ENCODE peak calls at places on chromosomes 6 and 20, in five cellular contexts. One of them, this sample, is unnamed.

GRCh38 chr6:31396422-31397152 is 6.8 kb upstream of the MICA start:
- DNase-seq in right lobe of liver: peak
- DNase-seq in nephron progenitor cell: peak
- DNase-seq in cardiac fibroblast: peak
- DNase-seq in WTC11: peak
- DNase-seq in this sample: no peak

GRCh38 chr6:111812080-111813038 is 60.9 kb downstream of the FYN start:
- DNase-seq in nephron progenitor cell: no peak
- DNase-seq in cardiac fibroblast: peak
- DNase-seq in right lobe of liver: no peak
- DNase-seq in WTC11: no peak
- DNase-seq in this sample: peak

GRCh38 chr6:139693735-139694134 is 319.3 kb upstream of the CITED2 start:
- DNase-seq in WTC11: no peak
- DNase-seq in right lobe of liver: no peak
- DNase-seq in cardiac fibroblast: no peak
- DNase-seq in nephron progenitor cell: no peak
- DNase-seq in this sample: no peak

GRCh38 chr6:33235221-33235634 is 26.9 kb downstream of the RING1 start:
- DNase-seq in nephron progenitor cell: peak
- DNase-seq in WTC11: no peak
- DNase-seq in cardiac fibroblast: no peak
- DNase-seq in right lobe of liver: no peak
- DNase-seq in this sample: no peak

GRCh38 chr20:37627060-37627766 is 66.6 kb upstream of the CTNNBL1 start:
- DNase-seq in WTC11: peak
- DNase-seq in right lobe of liver: no peak
- DNase-seq in nephron progenitor cell: peak
- DNase-seq in cardiac fibroblast: peak
- DNase-seq in this sample: no peak

GRCh38 chr6:154480144-154480639 is 30.3 kb downstream of the CNKSR3 start:
- DNase-seq in cardiac fibroblast: no peak
- DNase-seq in WTC11: no peak
- DNase-seq in right lobe of liver: no peak
- DNase-seq in nephron progenitor cell: no peak
- DNase-seq in this sample: no peak

GRCh38 chr20:49456646-49457045 is 25.8 kb downstream of the KCNB1 start:
- DNase-seq in cardiac fibroblast: no peak
- DNase-seq in nephron progenitor cell: no peak
- DNase-seq in right lobe of liver: no peak
- DNase-seq in WTC11: no peak
- DNase-seq in this sample: no peak

GRCh38 chr6:138405816-138406403 is 1.9 kb downstream of the HEBP2 start:
- DNase-seq in right lobe of liver: no peak
- DNase-seq in WTC11: no peak
- DNase-seq in cardiac fibroblast: no peak
- DNase-seq in nephron progenitor cell: no peak
- DNase-seq in this sample: no peak

GRCh38 chr6:498795-499231 is 107.3 kb downstream of the IRF4 start:
- DNase-seq in cardiac fibroblast: no peak
- DNase-seq in nephron progenitor cell: no peak
- DNase-seq in WTC11: no peak
- DNase-seq in right lobe of liver: no peak
- DNase-seq in this sample: no peak

GRCh38 chr6:169988769-169989550 is 237.5 kb downstream of the ERMARD start:
- DNase-seq in cardiac fibroblast: no peak
- DNase-seq in nephron progenitor cell: no peak
- DNase-seq in right lobe of liver: no peak
- DNase-seq in WTC11: no peak
- DNase-seq in this sample: no peak

GRCh38 chr20:3889489-3890409 is 562 bp downstream of the PANK2 start:
- DNase-seq in cardiac fibroblast: no peak
- DNase-seq in WTC11: peak
- DNase-seq in nephron progenitor cell: peak
- DNase-seq in right lobe of liver: peak
- DNase-seq in this sample: no peak

GRCh38 chr6:161429921-161430490 is 156.1 kb upstream of the AGPAT4 start:
- DNase-seq in nephron progenitor cell: no peak
- DNase-seq in cardiac fibroblast: peak
- DNase-seq in WTC11: no peak
- DNase-seq in right lobe of liver: no peak
- DNase-seq in this sample: no peak

GRCh38 chr20:57106030-57106682 is 160.3 kb downstream of the BMP7 start:
- DNase-seq in right lobe of liver: no peak
- DNase-seq in WTC11: no peak
- DNase-seq in cardiac fibroblast: no peak
- DNase-seq in nephron progenitor cell: no peak
- DNase-seq in this sample: no peak

GRCh38 chr6:156538875-156539660 is 238.1 kb upstream of the ARID1B start:
- DNase-seq in WTC11: no peak
- DNase-seq in nephron progenitor cell: no peak
- DNase-seq in right lobe of liver: no peak
- DNase-seq in cardiac fibroblast: no peak
- DNase-seq in this sample: no peak

GRCh38 chr6:121516331-121516730 is 80.9 kb downstream of the GJA1 start:
- DNase-seq in nephron progenitor cell: no peak
- DNase-seq in cardiac fibroblast: peak
- DNase-seq in right lobe of liver: no peak
- DNase-seq in WTC11: no peak
- DNase-seq in this sample: no peak

GRCh38 chr20:45014671-45015415 is 48.5 kb downstream of the STK4 start:
- DNase-seq in cardiac fibroblast: peak
- DNase-seq in WTC11: no peak
- DNase-seq in right lobe of liver: no peak
- DNase-seq in nephron progenitor cell: no peak
- DNase-seq in this sample: no peak

GRCh38 chr6:154602708-154603107 is 92.2 kb upstream of the CNKSR3 start:
- DNase-seq in nephron progenitor cell: no peak
- DNase-seq in WTC11: no peak
- DNase-seq in right lobe of liver: no peak
- DNase-seq in cardiac fibroblast: no peak
- DNase-seq in this sample: no peak

GRCh38 chr6:129605962-129606361 is 104.0 kb downstream of the ARHGAP18 start:
- DNase-seq in right lobe of liver: no peak
- DNase-seq in WTC11: no peak
- DNase-seq in nephron progenitor cell: no peak
- DNase-seq in cardiac fibroblast: no peak
- DNase-seq in this sample: no peak

GRCh38 chr20:2385026-2385425 is 4.3 kb downstream of the TGM6 start:
- DNase-seq in WTC11: no peak
- DNase-seq in cardiac fibroblast: no peak
- DNase-seq in nephron progenitor cell: no peak
- DNase-seq in right lobe of liver: no peak
- DNase-seq in this sample: no peak

GRCh38 chr20:904146-904545 is 12.0 kb downstream of the ANGPT4 start:
- DNase-seq in nephron progenitor cell: no peak
- DNase-seq in cardiac fibroblast: no peak
- DNase-seq in WTC11: no peak
- DNase-seq in right lobe of liver: no peak
- DNase-seq in this sample: no peak

GRCh38 chr20:44552950-44553908 is 29.1 kb upstream of the PKIG start:
- DNase-seq in cardiac fibroblast: peak
- DNase-seq in right lobe of liver: no peak
- DNase-seq in nephron progenitor cell: no peak
- DNase-seq in WTC11: no peak
- DNase-seq in this sample: no peak

GRCh38 chr20:63783970-63784369 is 44.4 kb downstream of the SLC2A4RG start:
- DNase-seq in right lobe of liver: no peak
- DNase-seq in WTC11: no peak
- DNase-seq in nephron progenitor cell: no peak
- DNase-seq in cardiac fibroblast: no peak
- DNase-seq in this sample: no peak

GRCh38 chr20:62795023-62795761 is 1.1 kb upstream of the MRGBP start:
- DNase-seq in right lobe of liver: peak
- DNase-seq in cardiac fibroblast: peak
- DNase-seq in nephron progenitor cell: peak
- DNase-seq in WTC11: peak
- DNase-seq in this sample: no peak

GRCh38 chr20:23248524-23248923 is 102.1 kb upstream of the NXT1 start:
- DNase-seq in WTC11: no peak
- DNase-seq in cardiac fibroblast: no peak
- DNase-seq in nephron progenitor cell: no peak
- DNase-seq in right lobe of liver: no peak
- DNase-seq in this sample: no peak

GRCh38 chr6:107323133-107323785 is 136.1 kb downstream of the PDSS2 start:
- DNase-seq in right lobe of liver: no peak
- DNase-seq in nephron progenitor cell: no peak
- DNase-seq in cardiac fibroblast: peak
- DNase-seq in WTC11: no peak
- DNase-seq in this sample: no peak

GRCh38 chr6:7249391-7249790 is 63.6 kb downstream of the SSR1 start:
- DNase-seq in cardiac fibroblast: no peak
- DNase-seq in right lobe of liver: no peak
- DNase-seq in WTC11: no peak
- DNase-seq in nephron progenitor cell: no peak
- DNase-seq in this sample: no peak

GRCh38 chr6:157813757-157814455 is 9.1 kb upstream of the SNX9 start:
- DNase-seq in right lobe of liver: no peak
- DNase-seq in cardiac fibroblast: peak
- DNase-seq in WTC11: no peak
- DNase-seq in nephron progenitor cell: no peak
- DNase-seq in this sample: no peak

GRCh38 chr6:53119772-53120409 is 28.8 kb downstream of the GCM1 start:
- DNase-seq in right lobe of liver: no peak
- DNase-seq in cardiac fibroblast: peak
- DNase-seq in WTC11: peak
- DNase-seq in nephron progenitor cell: no peak
- DNase-seq in this sample: no peak

GRCh38 chr6:40328988-40329545 is 258.1 kb downstream of the LRFN2 start:
- DNase-seq in WTC11: peak
- DNase-seq in nephron progenitor cell: no peak
- DNase-seq in right lobe of liver: no peak
- DNase-seq in cardiac fibroblast: no peak
- DNase-seq in this sample: no peak

GRCh38 chr6:151179321-151179720 is 60.4 kb upstream of the AKAP12 start:
- DNase-seq in nephron progenitor cell: no peak
- DNase-seq in cardiac fibroblast: peak
- DNase-seq in right lobe of liver: no peak
- DNase-seq in WTC11: no peak
- DNase-seq in this sample: no peak

GRCh38 chr6:154738561-154738961 is 5.3 kb downstream of the SCAF8 start:
- DNase-seq in nephron progenitor cell: no peak
- DNase-seq in right lobe of liver: no peak
- DNase-seq in cardiac fibroblast: peak
- DNase-seq in WTC11: no peak
- DNase-seq in this sample: no peak

GRCh38 chr6:2854394-2854982 is 12.8 kb upstream of the SERPINB1 start:
- DNase-seq in nephron progenitor cell: no peak
- DNase-seq in right lobe of liver: no peak
- DNase-seq in cardiac fibroblast: peak
- DNase-seq in WTC11: no peak
- DNase-seq in this sample: no peak
- TF ChIP-seq CTCF in nephron progenitor cell: no peak
- TF ChIP-seq CTCF in right lobe of liver: no peak
- TF ChIP-seq CTCF in cardiac fibroblast: no peak
- TF ChIP-seq CTCF in WTC11: no peak
- TF ChIP-seq CTCF in this sample: no peak

GRCh38 chr6:127484207-127484858 is 25.1 kb upstream of the KIAA0408 start:
- DNase-seq in nephron progenitor cell: no peak
- DNase-seq in right lobe of liver: no peak
- DNase-seq in WTC11: no peak
- DNase-seq in cardiac fibroblast: peak
- DNase-seq in this sample: no peak
- TF ChIP-seq CTCF in nephron progenitor cell: no peak
- TF ChIP-seq CTCF in right lobe of liver: no peak
- TF ChIP-seq CTCF in WTC11: no peak
- TF ChIP-seq CTCF in cardiac fibroblast: no peak
- TF ChIP-seq CTCF in this sample: no peak

DNA sequence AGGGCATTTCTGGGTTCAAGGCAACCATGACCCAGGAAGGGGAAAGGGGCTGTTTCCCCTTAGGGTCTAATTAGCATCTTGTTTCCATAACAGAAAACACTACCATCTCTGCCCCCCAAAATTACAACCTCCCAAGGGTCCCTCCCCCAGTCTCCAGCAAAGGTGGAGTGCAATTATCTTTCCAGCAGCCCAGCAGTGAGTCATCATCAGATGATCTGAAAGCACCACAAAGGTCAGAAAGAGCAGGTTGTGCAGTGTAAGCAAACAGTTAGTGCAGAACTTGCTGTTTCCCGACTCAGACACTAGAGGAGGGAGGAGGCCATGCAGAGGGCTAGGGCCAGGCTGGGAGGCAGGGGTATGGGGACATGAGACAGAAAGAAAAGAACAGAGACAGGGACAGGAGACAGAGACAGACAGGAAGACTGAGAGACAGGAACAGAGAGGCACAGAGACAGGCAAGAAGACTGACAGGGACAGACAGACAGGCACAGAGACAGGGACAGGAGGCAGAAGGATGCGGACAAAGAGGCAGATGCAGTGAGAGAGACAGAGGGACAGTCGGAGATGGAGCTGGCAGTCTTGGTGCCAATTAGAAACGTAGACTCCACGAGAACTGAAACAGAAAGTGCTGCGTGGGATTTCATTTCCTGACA is 62.5 kb downstream of the PYGB start:
- DNase-seq in right lobe of liver: peak
- DNase-seq in nephron progenitor cell: no peak
- DNase-seq in cardiac fibroblast: peak
- DNase-seq in WTC11: no peak
- DNase-seq in this sample: no peak
- TF ChIP-seq CTCF in right lobe of liver: peak
- TF ChIP-seq CTCF in nephron progenitor cell: no peak
- TF ChIP-seq CTCF in cardiac fibroblast: peak
- TF ChIP-seq CTCF in WTC11: no peak
- TF ChIP-seq CTCF in this sample: no peak

GRCh38 chr6:168334072-168334471 is 14.5 kb upstream of the DACT2 start:
- DNase-seq in WTC11: no peak
- DNase-seq in cardiac fibroblast: no peak
- DNase-seq in right lobe of liver: no peak
- DNase-seq in nephron progenitor cell: no peak
- DNase-seq in this sample: no peak

GRCh38 chr6:168333471-168333870 is 13.9 kb upstream of the DACT2 start:
- DNase-seq in cardiac fibroblast: no peak
- DNase-seq in nephron progenitor cell: no peak
- DNase-seq in WTC11: no peak
- DNase-seq in right lobe of liver: no peak
- DNase-seq in this sample: no peak

GRCh38 chr6:168331058-168331457 is 11.5 kb upstream of the DACT2 start:
- DNase-seq in cardiac fibroblast: no peak
- DNase-seq in WTC11: no peak
- DNase-seq in right lobe of liver: no peak
- DNase-seq in nephron progenitor cell: no peak
- DNase-seq in this sample: no peak

GRCh38 chr6:168332020-168332419 is 12.4 kb upstream of the DACT2 start:
- DNase-seq in right lobe of liver: no peak
- DNase-seq in cardiac fibroblast: no peak
- DNase-seq in nephron progenitor cell: no peak
- DNase-seq in WTC11: no peak
- DNase-seq in this sample: no peak

DNA sequence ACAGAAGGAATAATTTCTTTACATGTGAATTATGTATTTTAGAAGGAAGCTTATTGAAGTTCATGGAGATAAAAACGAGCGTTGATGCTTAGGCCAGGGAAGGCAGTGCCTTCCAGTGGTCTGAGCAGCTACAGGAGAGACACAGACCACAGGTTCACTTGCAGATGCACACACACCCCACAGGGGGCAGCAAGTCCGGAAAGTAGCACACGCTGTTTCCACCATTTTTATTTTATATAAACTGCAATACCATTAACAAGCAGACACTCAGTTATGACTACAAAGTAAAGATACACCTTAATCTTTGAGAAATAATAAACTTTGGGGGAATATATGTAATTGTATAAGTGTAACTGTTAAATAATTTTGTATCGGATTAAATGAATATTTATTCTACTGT is 13.5 kb upstream of the DACT2 start:
- DNase-seq in cardiac fibroblast: no peak
- DNase-seq in WTC11: no peak
- DNase-seq in right lobe of liver: no peak
- DNase-seq in nephron progenitor cell: no peak
- DNase-seq in this sample: no peak
- TF ChIP-seq CTCF in cardiac fibroblast: peak
- TF ChIP-seq CTCF in WTC11: peak
- TF ChIP-seq CTCF in right lobe of liver: no peak
- TF ChIP-seq CTCF in nephron progenitor cell: peak
- TF ChIP-seq CTCF in this sample: peak